ENCODE peak calls at places on chromosomes 12 and 14, in eight cellular contexts. One of them, this sample, is unnamed.

GRCh38 chr12:107622005-107622404 is 63.6 kb upstream of the PWP1 start:
- DNase-seq in HCT116: peak
- DNase-seq in frontal cortex: no peak
- DNase-seq in activated CD4-positive, alpha-beta T cell treated with anti-CD3 and anti-CD28 coated beads, Interleukin-2, amount 50 U/mL, for 24 hours: no peak
- DNase-seq in glomerular endothelial cell: no peak
- DNase-seq in stimulated activated naive CD4-positive, alpha-beta T cell treated with Interleukin-2 at 50 U/mL for 16 hours: no peak
- DNase-seq in IMR-90: peak
- DNase-seq in fibroblast of lung: no peak
- DNase-seq in this sample: no peak

GRCh38 chr14:69048456-69048855 is 69.4 kb upstream of the ACTN1 start:
- DNase-seq in HCT116: no peak
- DNase-seq in frontal cortex: no peak
- DNase-seq in activated CD4-positive, alpha-beta T cell treated with anti-CD3 and anti-CD28 coated beads, Interleukin-2, amount 50 U/mL, for 24 hours: no peak
- DNase-seq in glomerular endothelial cell: no peak
- DNase-seq in stimulated activated naive CD4-positive, alpha-beta T cell treated with Interleukin-2 at 50 U/mL for 16 hours: no peak
- DNase-seq in IMR-90: no peak
- DNase-seq in fibroblast of lung: peak
- DNase-seq in this sample: no peak

GRCh38 chr14:58849609-58850008 is 211.8 kb downstream of the DACT1 start:
- DNase-seq in HCT116: no peak
- DNase-seq in frontal cortex: no peak
- DNase-seq in activated CD4-positive, alpha-beta T cell treated with anti-CD3 and anti-CD28 coated beads, Interleukin-2, amount 50 U/mL, for 24 hours: no peak
- DNase-seq in glomerular endothelial cell: no peak
- DNase-seq in stimulated activated naive CD4-positive, alpha-beta T cell treated with Interleukin-2 at 50 U/mL for 16 hours: no peak
- DNase-seq in IMR-90: no peak
- DNase-seq in fibroblast of lung: no peak
- DNase-seq in this sample: no peak

GRCh38 chr12:467591-467990 is 7.9 kb downstream of the B4GALNT3 start:
- DNase-seq in HCT116: no peak
- DNase-seq in frontal cortex: no peak
- DNase-seq in activated CD4-positive, alpha-beta T cell treated with anti-CD3 and anti-CD28 coated beads, Interleukin-2, amount 50 U/mL, for 24 hours: no peak
- DNase-seq in glomerular endothelial cell: no peak
- DNase-seq in stimulated activated naive CD4-positive, alpha-beta T cell treated with Interleukin-2 at 50 U/mL for 16 hours: no peak
- DNase-seq in IMR-90: no peak
- DNase-seq in fibroblast of lung: no peak
- DNase-seq in this sample: no peak

GRCh38 chr14:102316048-102316745 is 3.3 kb upstream of the ZNF839 start:
- DNase-seq in HCT116: no peak
- DNase-seq in frontal cortex: no peak
- DNase-seq in activated CD4-positive, alpha-beta T cell treated with anti-CD3 and anti-CD28 coated beads, Interleukin-2, amount 50 U/mL, for 24 hours: no peak
- DNase-seq in glomerular endothelial cell: no peak
- DNase-seq in stimulated activated naive CD4-positive, alpha-beta T cell treated with Interleukin-2 at 50 U/mL for 16 hours: peak
- DNase-seq in IMR-90: peak
- DNase-seq in fibroblast of lung: peak
- DNase-seq in this sample: peak

GRCh38 chr12:5433081-5433839 is 1.4 kb downstream of the NTF3 start:
- DNase-seq in HCT116: no peak
- DNase-seq in frontal cortex: no peak
- DNase-seq in activated CD4-positive, alpha-beta T cell treated with anti-CD3 and anti-CD28 coated beads, Interleukin-2, amount 50 U/mL, for 24 hours: no peak
- DNase-seq in glomerular endothelial cell: no peak
- DNase-seq in stimulated activated naive CD4-positive, alpha-beta T cell treated with Interleukin-2 at 50 U/mL for 16 hours: no peak
- DNase-seq in IMR-90: peak
- DNase-seq in fibroblast of lung: no peak
- DNase-seq in this sample: no peak

GRCh38 chr12:49057888-49058287 is 2.7 kb downstream of the KMT2D start:
- DNase-seq in HCT116: no peak
- DNase-seq in frontal cortex: no peak
- DNase-seq in activated CD4-positive, alpha-beta T cell treated with anti-CD3 and anti-CD28 coated beads, Interleukin-2, amount 50 U/mL, for 24 hours: no peak
- DNase-seq in glomerular endothelial cell: no peak
- DNase-seq in stimulated activated naive CD4-positive, alpha-beta T cell treated with Interleukin-2 at 50 U/mL for 16 hours: no peak
- DNase-seq in IMR-90: no peak
- DNase-seq in fibroblast of lung: no peak
- DNase-seq in this sample: no peak

GRCh38 chr14:22391908-22392307 is 197.1 kb downstream of the DAD1 start:
- DNase-seq in HCT116: peak
- DNase-seq in frontal cortex: peak
- DNase-seq in activated CD4-positive, alpha-beta T cell treated with anti-CD3 and anti-CD28 coated beads, Interleukin-2, amount 50 U/mL, for 24 hours: no peak
- DNase-seq in glomerular endothelial cell: peak
- DNase-seq in stimulated activated naive CD4-positive, alpha-beta T cell treated with Interleukin-2 at 50 U/mL for 16 hours: no peak
- DNase-seq in IMR-90: peak
- DNase-seq in fibroblast of lung: peak
- DNase-seq in this sample: peak

GRCh38 chr12:105706321-105706972 is 376.0 kb downstream of the C12orf75 start:
- DNase-seq in HCT116: no peak
- DNase-seq in frontal cortex: no peak
- DNase-seq in activated CD4-positive, alpha-beta T cell treated with anti-CD3 and anti-CD28 coated beads, Interleukin-2, amount 50 U/mL, for 24 hours: no peak
- DNase-seq in glomerular endothelial cell: no peak
- DNase-seq in stimulated activated naive CD4-positive, alpha-beta T cell treated with Interleukin-2 at 50 U/mL for 16 hours: no peak
- DNase-seq in IMR-90: peak
- DNase-seq in fibroblast of lung: peak
- DNase-seq in this sample: no peak

GRCh38 chr14:93234798-93235197 is 27.7 kb downstream of the UBR7 start:
- DNase-seq in HCT116: no peak
- DNase-seq in frontal cortex: no peak
- DNase-seq in activated CD4-positive, alpha-beta T cell treated with anti-CD3 and anti-CD28 coated beads, Interleukin-2, amount 50 U/mL, for 24 hours: no peak
- DNase-seq in glomerular endothelial cell: no peak
- DNase-seq in stimulated activated naive CD4-positive, alpha-beta T cell treated with Interleukin-2 at 50 U/mL for 16 hours: no peak
- DNase-seq in IMR-90: peak
- DNase-seq in fibroblast of lung: peak
- DNase-seq in this sample: no peak

GRCh38 chr12:48771588-48772112 is 17.2 kb downstream of the ADCY6 start:
- DNase-seq in HCT116: no peak
- DNase-seq in frontal cortex: no peak
- DNase-seq in activated CD4-positive, alpha-beta T cell treated with anti-CD3 and anti-CD28 coated beads, Interleukin-2, amount 50 U/mL, for 24 hours: no peak
- DNase-seq in glomerular endothelial cell: no peak
- DNase-seq in stimulated activated naive CD4-positive, alpha-beta T cell treated with Interleukin-2 at 50 U/mL for 16 hours: no peak
- DNase-seq in IMR-90: no peak
- DNase-seq in fibroblast of lung: no peak
- DNase-seq in this sample: peak

GRCh38 chr12:49093746-49094103 is 876 bp downstream of the DHH start:
- DNase-seq in HCT116: no peak
- DNase-seq in frontal cortex: no peak
- DNase-seq in activated CD4-positive, alpha-beta T cell treated with anti-CD3 and anti-CD28 coated beads, Interleukin-2, amount 50 U/mL, for 24 hours: no peak
- DNase-seq in glomerular endothelial cell: no peak
- DNase-seq in stimulated activated naive CD4-positive, alpha-beta T cell treated with Interleukin-2 at 50 U/mL for 16 hours: no peak
- DNase-seq in IMR-90: no peak
- DNase-seq in fibroblast of lung: no peak
- DNase-seq in this sample: peak

GRCh38 chr12:97380440-97380839 is 82.2 kb upstream of the RMST start:
- DNase-seq in HCT116: no peak
- DNase-seq in frontal cortex: no peak
- DNase-seq in activated CD4-positive, alpha-beta T cell treated with anti-CD3 and anti-CD28 coated beads, Interleukin-2, amount 50 U/mL, for 24 hours: no peak
- DNase-seq in glomerular endothelial cell: no peak
- DNase-seq in stimulated activated naive CD4-positive, alpha-beta T cell treated with Interleukin-2 at 50 U/mL for 16 hours: no peak
- DNase-seq in IMR-90: no peak
- DNase-seq in fibroblast of lung: no peak
- DNase-seq in this sample: no peak

GRCh38 chr14:99722741-99723140 is 38.6 kb downstream of the CYP46A1 start:
- DNase-seq in HCT116: no peak
- DNase-seq in frontal cortex: no peak
- DNase-seq in activated CD4-positive, alpha-beta T cell treated with anti-CD3 and anti-CD28 coated beads, Interleukin-2, amount 50 U/mL, for 24 hours: no peak
- DNase-seq in glomerular endothelial cell: no peak
- DNase-seq in stimulated activated naive CD4-positive, alpha-beta T cell treated with Interleukin-2 at 50 U/mL for 16 hours: no peak
- DNase-seq in IMR-90: no peak
- DNase-seq in fibroblast of lung: no peak
- DNase-seq in this sample: peak

GRCh38 chr12:18589316-18589715 is 148.5 kb downstream of the PLCZ1 start:
- DNase-seq in HCT116: no peak
- DNase-seq in frontal cortex: no peak
- DNase-seq in activated CD4-positive, alpha-beta T cell treated with anti-CD3 and anti-CD28 coated beads, Interleukin-2, amount 50 U/mL, for 24 hours: no peak
- DNase-seq in glomerular endothelial cell: no peak
- DNase-seq in stimulated activated naive CD4-positive, alpha-beta T cell treated with Interleukin-2 at 50 U/mL for 16 hours: no peak
- DNase-seq in IMR-90: no peak
- DNase-seq in fibroblast of lung: peak
- DNase-seq in this sample: no peak

GRCh38 chr12:121689430-121689829 is 20.0 kb upstream of the MORN3 start:
- DNase-seq in HCT116: no peak
- DNase-seq in frontal cortex: no peak
- DNase-seq in activated CD4-positive, alpha-beta T cell treated with anti-CD3 and anti-CD28 coated beads, Interleukin-2, amount 50 U/mL, for 24 hours: no peak
- DNase-seq in glomerular endothelial cell: no peak
- DNase-seq in stimulated activated naive CD4-positive, alpha-beta T cell treated with Interleukin-2 at 50 U/mL for 16 hours: no peak
- DNase-seq in IMR-90: no peak
- DNase-seq in fibroblast of lung: no peak
- DNase-seq in this sample: no peak

GRCh38 chr14:93006484-93007128 is 83.7 kb downstream of the CHGA start:
- DNase-seq in HCT116: no peak
- DNase-seq in frontal cortex: no peak
- DNase-seq in activated CD4-positive, alpha-beta T cell treated with anti-CD3 and anti-CD28 coated beads, Interleukin-2, amount 50 U/mL, for 24 hours: no peak
- DNase-seq in glomerular endothelial cell: no peak
- DNase-seq in stimulated activated naive CD4-positive, alpha-beta T cell treated with Interleukin-2 at 50 U/mL for 16 hours: no peak
- DNase-seq in IMR-90: no peak
- DNase-seq in fibroblast of lung: no peak
- DNase-seq in this sample: no peak

GRCh38 chr14:89544636-89545301 is 127.7 kb upstream of the FOXN3 start:
- DNase-seq in HCT116: no peak
- DNase-seq in frontal cortex: no peak
- DNase-seq in activated CD4-positive, alpha-beta T cell treated with anti-CD3 and anti-CD28 coated beads, Interleukin-2, amount 50 U/mL, for 24 hours: no peak
- DNase-seq in glomerular endothelial cell: no peak
- DNase-seq in stimulated activated naive CD4-positive, alpha-beta T cell treated with Interleukin-2 at 50 U/mL for 16 hours: no peak
- DNase-seq in IMR-90: peak
- DNase-seq in fibroblast of lung: no peak
- DNase-seq in this sample: no peak

GRCh38 chr12:114668151-114668891 is 15.7 kb downstream of the TBX3 start:
- DNase-seq in HCT116: peak
- DNase-seq in frontal cortex: peak
- DNase-seq in activated CD4-positive, alpha-beta T cell treated with anti-CD3 and anti-CD28 coated beads, Interleukin-2, amount 50 U/mL, for 24 hours: no peak
- DNase-seq in glomerular endothelial cell: no peak
- DNase-seq in stimulated activated naive CD4-positive, alpha-beta T cell treated with Interleukin-2 at 50 U/mL for 16 hours: no peak
- DNase-seq in IMR-90: peak
- DNase-seq in fibroblast of lung: peak
- DNase-seq in this sample: peak

GRCh38 chr12:113161415-113162016 is 12.0 kb downstream of the CFAP73 start:
- DNase-seq in HCT116: peak
- DNase-seq in frontal cortex: peak
- DNase-seq in activated CD4-positive, alpha-beta T cell treated with anti-CD3 and anti-CD28 coated beads, Interleukin-2, amount 50 U/mL, for 24 hours: no peak
- DNase-seq in glomerular endothelial cell: no peak
- DNase-seq in stimulated activated naive CD4-positive, alpha-beta T cell treated with Interleukin-2 at 50 U/mL for 16 hours: no peak
- DNase-seq in IMR-90: no peak
- DNase-seq in fibroblast of lung: no peak
- DNase-seq in this sample: no peak

GRCh38 chr12:1605129-1606020 is 11.0 kb upstream of the FBXL14 start:
- DNase-seq in HCT116: peak
- DNase-seq in frontal cortex: no peak
- DNase-seq in activated CD4-positive, alpha-beta T cell treated with anti-CD3 and anti-CD28 coated beads, Interleukin-2, amount 50 U/mL, for 24 hours: peak
- DNase-seq in glomerular endothelial cell: no peak
- DNase-seq in stimulated activated naive CD4-positive, alpha-beta T cell treated with Interleukin-2 at 50 U/mL for 16 hours: peak
- DNase-seq in IMR-90: peak
- DNase-seq in fibroblast of lung: peak
- DNase-seq in this sample: peak

GRCh38 chr12:4787965-4788364 is 67.8 kb downstream of the GALNT8 start:
- DNase-seq in HCT116: no peak
- DNase-seq in frontal cortex: no peak
- DNase-seq in activated CD4-positive, alpha-beta T cell treated with anti-CD3 and anti-CD28 coated beads, Interleukin-2, amount 50 U/mL, for 24 hours: no peak
- DNase-seq in glomerular endothelial cell: no peak
- DNase-seq in stimulated activated naive CD4-positive, alpha-beta T cell treated with Interleukin-2 at 50 U/mL for 16 hours: no peak
- DNase-seq in IMR-90: no peak
- DNase-seq in fibroblast of lung: no peak
- DNase-seq in this sample: no peak

GRCh38 chr14:20400965-20401593 is 12.2 kb downstream of the TEP1 start:
- DNase-seq in HCT116: peak
- DNase-seq in frontal cortex: no peak
- DNase-seq in activated CD4-positive, alpha-beta T cell treated with anti-CD3 and anti-CD28 coated beads, Interleukin-2, amount 50 U/mL, for 24 hours: peak
- DNase-seq in glomerular endothelial cell: no peak
- DNase-seq in stimulated activated naive CD4-positive, alpha-beta T cell treated with Interleukin-2 at 50 U/mL for 16 hours: no peak
- DNase-seq in IMR-90: peak
- DNase-seq in fibroblast of lung: no peak
- DNase-seq in this sample: no peak

GRCh38 chr12:54047964-54048303 is 5.7 kb upstream of the HOXC4 start:
- DNase-seq in HCT116: no peak
- DNase-seq in frontal cortex: no peak
- DNase-seq in activated CD4-positive, alpha-beta T cell treated with anti-CD3 and anti-CD28 coated beads, Interleukin-2, amount 50 U/mL, for 24 hours: no peak
- DNase-seq in glomerular endothelial cell: no peak
- DNase-seq in stimulated activated naive CD4-positive, alpha-beta T cell treated with Interleukin-2 at 50 U/mL for 16 hours: no peak
- DNase-seq in IMR-90: no peak
- DNase-seq in fibroblast of lung: no peak
- DNase-seq in this sample: no peak

GRCh38 chr14:35858521-35859209 is 32.5 kb downstream of the BRMS1L start:
- DNase-seq in HCT116: no peak
- DNase-seq in frontal cortex: no peak
- DNase-seq in activated CD4-positive, alpha-beta T cell treated with anti-CD3 and anti-CD28 coated beads, Interleukin-2, amount 50 U/mL, for 24 hours: no peak
- DNase-seq in glomerular endothelial cell: no peak
- DNase-seq in stimulated activated naive CD4-positive, alpha-beta T cell treated with Interleukin-2 at 50 U/mL for 16 hours: no peak
- DNase-seq in IMR-90: peak
- DNase-seq in fibroblast of lung: peak
- DNase-seq in this sample: no peak

GRCh38 chr12:49942921-49943662 is 7.4 kb upstream of the AQP2 start:
- DNase-seq in HCT116: no peak
- DNase-seq in frontal cortex: no peak
- DNase-seq in activated CD4-positive, alpha-beta T cell treated with anti-CD3 and anti-CD28 coated beads, Interleukin-2, amount 50 U/mL, for 24 hours: no peak
- DNase-seq in glomerular endothelial cell: no peak
- DNase-seq in stimulated activated naive CD4-positive, alpha-beta T cell treated with Interleukin-2 at 50 U/mL for 16 hours: no peak
- DNase-seq in IMR-90: no peak
- DNase-seq in fibroblast of lung: no peak
- DNase-seq in this sample: peak

This sample was measured in spleen.